ENCODE peak calls at places on chromosomes 1 and 21, in ten cellular contexts. E is BE2C; V is kidney tubule cell; S is Kasumi-1; I is kidney; O is stimulated activated CD8-positive, alpha-beta memory T cell treated with anti-CD3 and anti-CD28 coated beads, Interleukin-2, amount 100 ng/mL, for 1 hour; G is posterior cingulate gyrus; Z is NCI-H345; K is stimulated activated CD4-positive, alpha-beta T cell treated with anti-CD3 and anti-CD28 coated beads, Interleukin-1b, Interleukin-23, amount 100 ng/mL, for 48 hours; D is neural crest cell. B is an unnamed sample.

GRCh38 chr1:178528963-178529355 is 16.1 kb downstream of the TEX35 start:
- DNase-seq in E (no peak), V (no peak), S (no peak), I (no peak), O (no peak), G (no peak), Z (no peak), K (no peak), D (no peak), B (no peak)

GRCh38 chr1:209723761-209724693 is 19.4 kb downstream of the HSD11B1 start:
- DNase-seq in E (no peak), V (no peak), S (no peak), I (no peak), O (no peak), G (no peak), Z (no peak), K (peak), D (no peak), B (peak)

GRCh38 chr1:47104816-47105215 is 32.4 kb upstream of the CYP4A22 start:
- DNase-seq in E (no peak), V (peak), S (no peak), I (no peak), O (no peak), G (no peak), Z (no peak), K (no peak), D (no peak), B (no peak)

GRCh38 chr1:172638885-172639831 is 19.7 kb upstream of the FASLG start:
- DNase-seq in E (no peak), V (peak), S (peak), I (peak), O (peak), G (no peak), Z (no peak), K (peak), D (no peak), B (peak)

GRCh38 chr1:223708001-223708359 is 4.4 kb upstream of the CAPN2 start:
- DNase-seq in E (no peak), V (no peak), S (no peak), I (no peak), O (no peak), G (no peak), Z (peak), K (no peak), D (no peak), B (no peak)

GRCh38 chr1:168942165-168942564 is 164.3 kb upstream of the ATP1B1 start:
- DNase-seq in E (no peak), V (peak), S (no peak), I (no peak), O (no peak), G (no peak), Z (no peak), K (no peak), D (no peak), B (no peak)

GRCh38 chr1:24578846-24579245 is 23.0 kb downstream of the NCMAP start:
- DNase-seq in E (no peak), V (no peak), S (no peak), I (peak), O (no peak), G (no peak), Z (no peak), K (no peak), D (no peak), B (no peak)

GRCh38 chr21:46456750-46457149 is 1.9 kb upstream of the DIP2A start:
- DNase-seq in E (no peak), V (no peak), S (no peak), I (no peak), O (no peak), G (no peak), Z (no peak), K (no peak), D (no peak), B (no peak)

GRCh38 chr1:59692591-59692990 is 122.2 kb upstream of the HOOK1 start:
- DNase-seq in E (peak), V (no peak), S (peak), I (no peak), O (no peak), G (no peak), Z (peak), K (no peak), D (no peak), B (no peak)

GRCh38 chr1:208500379-208500778 is 256.2 kb upstream of the PLXNA2 start:
- DNase-seq in E (peak), V (no peak), S (no peak), I (no peak), O (no peak), G (no peak), Z (no peak), K (no peak), D (no peak), B (no peak)

GRCh38 chr21:32578107-32578691 is 7.1 kb downstream of the TCP10L start:
- DNase-seq in E (peak), V (no peak), S (no peak), I (no peak), O (no peak), G (no peak), Z (no peak), K (peak), D (no peak), B (peak)

GRCh38 chr1:153379591-153379990 is 4.2 kb upstream of the S100A12 start:
- DNase-seq in E (no peak), V (no peak), S (no peak), I (no peak), O (no peak), G (no peak), Z (no peak), K (no peak), D (no peak), B (no peak)

GRCh38 chr1:114310771-114311251 is 157.1 kb upstream of the SYT6 start:
- DNase-seq in E (no peak), V (peak), S (no peak), I (no peak), O (no peak), G (no peak), Z (no peak), K (no peak), D (no peak), B (no peak)

GRCh38 chr1:65170511-65171142 is 22.6 kb downstream of the AK4 start:
- DNase-seq in E (no peak), V (peak), S (peak), I (no peak), O (no peak), G (no peak), Z (no peak), K (no peak), D (no peak), B (no peak)

GRCh38 chr1:33096358-33097005 is 15.5 kb downstream of the AZIN2 start:
- DNase-seq in E (no peak), V (no peak), S (no peak), I (no peak), O (no peak), G (no peak), Z (no peak), K (no peak), D (no peak), B (no peak)